ENCODE peak calls at places on chromosomes 3 and 15, in five cellular contexts. One of them, this sample, is unnamed.

GRCh38 chr15:77060560-77060959 is 10.3 kb downstream of the TSPAN3 start:
- DNase-seq in ACHN: no peak
- DNase-seq in foreskin melanocyte: no peak
- DNase-seq in fibroblast of pulmonary artery: peak
- DNase-seq in kidney tubule cell: no peak
- DNase-seq in this sample: no peak

GRCh38 chr15:25732191-25732590 is 130.9 kb downstream of the ATP10A start:
- DNase-seq in foreskin melanocyte: no peak
- DNase-seq in kidney tubule cell: no peak
- DNase-seq in fibroblast of pulmonary artery: no peak
- DNase-seq in ACHN: no peak
- DNase-seq in this sample: no peak

GRCh38 chr15:83378921-83379561 is 68.1 kb upstream of the SH3GL3 start:
- DNase-seq in foreskin melanocyte: no peak
- DNase-seq in ACHN: no peak
- DNase-seq in fibroblast of pulmonary artery: no peak
- DNase-seq in kidney tubule cell: peak
- DNase-seq in this sample: no peak

GRCh38 chr3:99638244-99638948 is at the start of gene COL8A1:
- DNase-seq in kidney tubule cell: peak
- DNase-seq in foreskin melanocyte: no peak
- DNase-seq in ACHN: peak
- DNase-seq in fibroblast of pulmonary artery: peak
- DNase-seq in this sample: no peak

GRCh38 chr3:155252535-155252934 is 40.9 kb downstream of the STRIT1 start:
- DNase-seq in fibroblast of pulmonary artery: peak
- DNase-seq in kidney tubule cell: peak
- DNase-seq in ACHN: no peak
- DNase-seq in foreskin melanocyte: no peak
- DNase-seq in this sample: no peak

GRCh38 chr15:101828774-101829173 is 16.8 kb downstream of the OR4F15 start:
- DNase-seq in foreskin melanocyte: no peak
- DNase-seq in fibroblast of pulmonary artery: no peak
- DNase-seq in kidney tubule cell: no peak
- DNase-seq in ACHN: no peak
- DNase-seq in this sample: no peak

GRCh38 chr3:10758304-10759037 is 57.6 kb upstream of the SLC6A11 start:
- DNase-seq in foreskin melanocyte: peak
- DNase-seq in ACHN: peak
- DNase-seq in fibroblast of pulmonary artery: peak
- DNase-seq in kidney tubule cell: peak
- DNase-seq in this sample: no peak

GRCh38 chr3:51970606-51971300 is 3.1 kb downstream of the ABHD14B start:
- DNase-seq in kidney tubule cell: peak
- DNase-seq in ACHN: no peak
- DNase-seq in fibroblast of pulmonary artery: no peak
- DNase-seq in foreskin melanocyte: no peak
- DNase-seq in this sample: no peak

GRCh38 chr3:10968390-10968789 is 24.2 kb upstream of the SLC6A1 start:
- DNase-seq in foreskin melanocyte: peak
- DNase-seq in ACHN: no peak
- DNase-seq in kidney tubule cell: no peak
- DNase-seq in fibroblast of pulmonary artery: no peak
- DNase-seq in this sample: no peak

GRCh38 chr3:128320551-128321340 is 145.9 kb downstream of the DNAJB8 start:
- DNase-seq in fibroblast of pulmonary artery: no peak
- DNase-seq in foreskin melanocyte: no peak
- DNase-seq in ACHN: no peak
- DNase-seq in kidney tubule cell: no peak
- DNase-seq in this sample: no peak

GRCh38 chr15:70556376-70556775 is 207.0 kb downstream of the UACA start:
- DNase-seq in fibroblast of pulmonary artery: no peak
- DNase-seq in ACHN: no peak
- DNase-seq in kidney tubule cell: no peak
- DNase-seq in foreskin melanocyte: no peak
- DNase-seq in this sample: no peak

GRCh38 chr3:186225603-186226002 is 116.7 kb upstream of the ETV5 start:
- DNase-seq in fibroblast of pulmonary artery: no peak
- DNase-seq in ACHN: no peak
- DNase-seq in foreskin melanocyte: no peak
- DNase-seq in kidney tubule cell: no peak
- DNase-seq in this sample: no peak

GRCh38 chr3:136750209-136750921 is 1.8 kb downstream of the STAG1 start:
- DNase-seq in kidney tubule cell: peak
- DNase-seq in ACHN: peak
- DNase-seq in foreskin melanocyte: no peak
- DNase-seq in fibroblast of pulmonary artery: peak
- DNase-seq in this sample: no peak

This sample was measured in GOT3.